ENCODE peak calls at places on chromosomes 12 and 14, in nine cellular contexts. J, A, G, L, D, C, Q, S and N are unnamed samples.
A peak's percentile ranks its signal among the peaks of the same experiment; 100 is the strongest.

GRCh38 chr14:61452452-61452851 is 131.1 kb downstream of the PRKCH start:
- DNase-seq in J (no peak), A (no peak), G (peak; percentile 92), L (no peak), D (no peak), C (no peak), Q (no peak), S (no peak), N (no peak)

GRCh38 chr12:81992461-81992860 is 233.3 kb upstream of the PPFIA2 start:
- DNase-seq in J (no peak), A (no peak), G (no peak), L (no peak), D (peak; percentile 34), C (no peak), Q (no peak), S (peak; percentile 23), N (no peak)

GRCh38 chr14:64569108-64570045 is 19.6 kb downstream of the PPP1R36 start:
- DNase-seq in J (no peak), A (peak; percentile 27), G (no peak), L (no peak), D (peak; percentile 53), C (no peak), Q (peak; percentile 85), S (peak; percentile 75), N (peak; percentile 86)

GRCh38 chr14:101534198-101534597 is 27.1 kb upstream of the DIO3 start:
- DNase-seq in J (no peak), A (no peak), G (no peak), L (no peak), D (no peak), C (no peak), Q (no peak), S (no peak), N (no peak)

GRCh38 chr12:121750507-121750955 is 38.0 kb downstream of the TMEM120B start:
- DNase-seq in J (no peak), A (no peak), G (no peak), L (no peak), D (no peak), C (no peak), Q (no peak), S (no peak), N (no peak)

GRCh38 chr12:62967701-62968100 is 32.8 kb upstream of the PPM1H start:
- DNase-seq in J (no peak), A (no peak), G (no peak), L (no peak), D (no peak), C (no peak), Q (no peak), S (no peak), N (no peak)

GRCh38 chr14:53993920-53994607 is 37.4 kb upstream of the BMP4 start:
- DNase-seq in J (no peak), A (no peak), G (no peak), L (no peak), D (no peak), C (no peak), Q (no peak), S (no peak), N (no peak)

GRCh38 chr14:75911883-75912282 is 69.9 kb downstream of the TGFB3 start:
- DNase-seq in J (no peak), A (no peak), G (no peak), L (no peak), D (no peak), C (no peak), Q (no peak), S (peak; percentile 69), N (no peak)

GRCh38 chr12:129550353-129550752 is 353.5 kb downstream of the TMEM132D start:
- DNase-seq in J (no peak), A (no peak), G (no peak), L (no peak), D (peak; percentile 81), C (no peak), Q (no peak), S (no peak), N (no peak)

GRCh38 chr12:129551441-129551840 is 352.4 kb downstream of the TMEM132D start:
- DNase-seq in J (no peak), A (no peak), G (no peak), L (no peak), D (no peak), C (no peak), Q (no peak), S (no peak), N (no peak)

GRCh38 chr12:129558036-129558435 is 345.8 kb downstream of the TMEM132D start:
- DNase-seq in J (no peak), A (no peak), G (no peak), L (no peak), D (no peak), C (no peak), Q (no peak), S (peak; percentile 68), N (no peak)

GRCh38 chr12:129549656-129550055 is 354.2 kb downstream of the TMEM132D start:
- DNase-seq in J (no peak), A (no peak), G (no peak), L (no peak), D (peak; percentile 34), C (no peak), Q (no peak), S (no peak), N (no peak)

DNA sequence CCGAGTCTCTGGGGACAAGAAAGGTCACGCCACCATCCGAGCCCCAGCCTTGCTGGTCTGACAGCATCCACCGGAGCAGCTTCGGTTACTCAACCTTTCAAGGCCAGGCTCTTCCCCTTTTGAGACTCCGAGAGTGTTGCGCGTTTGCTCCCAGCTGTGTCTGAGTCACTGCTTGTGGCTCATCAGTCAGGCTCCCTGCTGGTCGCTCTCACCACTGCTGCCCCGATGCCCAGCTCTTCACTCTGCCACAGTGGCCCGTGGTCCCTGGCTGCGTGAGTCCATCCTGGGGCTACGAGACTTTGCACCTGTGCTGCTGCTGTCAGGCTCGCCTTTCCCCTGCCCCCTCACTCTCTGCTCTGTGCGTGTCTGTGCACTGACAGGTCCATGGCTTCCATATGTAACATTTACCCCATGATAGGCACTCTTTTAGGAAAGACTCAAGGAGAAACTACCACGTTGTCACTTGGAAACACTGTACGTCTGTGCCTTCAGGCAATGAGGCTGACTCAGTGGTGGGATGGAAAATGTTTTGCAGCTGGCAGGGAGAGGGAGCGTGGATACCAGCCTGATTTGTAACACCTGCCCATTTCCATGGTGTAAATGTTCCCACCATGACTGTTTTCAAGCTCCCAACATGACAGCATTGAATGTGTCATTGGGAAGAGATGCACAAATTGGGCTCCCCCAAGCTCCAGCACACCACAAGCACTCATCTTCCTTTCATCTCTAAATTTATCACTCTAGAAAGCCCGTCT is 350.7 kb downstream of the TMEM132D start:
- DNase-seq in J (no peak), A (no peak), G (no peak), L (no peak), D (no peak), C (no peak), Q (no peak), S (peak; percentile 45), N (no peak)
- TF ChIP-seq CTCF in J (no peak), A (no peak), G (no peak), L (no peak), D (no peak), C (no peak), Q (no peak), S (no peak), N (no peak)

GRCh38 chr12:57765003-57765697 is 1.7 kb downstream of the CYP27B1 start:
- DNase-seq in J (no peak), A (no peak), G (no peak), L (no peak), D (peak; percentile 45), C (peak; percentile 55), Q (no peak), S (peak; percentile 28), N (peak; percentile 61)

GRCh38 chr12:57764662-57765002 is 2.2 kb downstream of the CYP27B1 start:
- DNase-seq in J (no peak), A (no peak), G (no peak), L (no peak), D (no peak), C (no peak), Q (no peak), S (no peak), N (no peak)

GRCh38 chr12:57762463-57762862 is 4.4 kb downstream of the CYP27B1 start:
- DNase-seq in J (no peak), A (no peak), G (no peak), L (no peak), D (no peak), C (no peak), Q (no peak), S (no peak), N (no peak)

GRCh38 chr12:57765698-57766463 is 997 bp downstream of the CYP27B1 start:
- DNase-seq in J (no peak), A (no peak), G (no peak), L (no peak), D (no peak), C (no peak), Q (no peak), S (no peak), N (no peak)

DNA sequence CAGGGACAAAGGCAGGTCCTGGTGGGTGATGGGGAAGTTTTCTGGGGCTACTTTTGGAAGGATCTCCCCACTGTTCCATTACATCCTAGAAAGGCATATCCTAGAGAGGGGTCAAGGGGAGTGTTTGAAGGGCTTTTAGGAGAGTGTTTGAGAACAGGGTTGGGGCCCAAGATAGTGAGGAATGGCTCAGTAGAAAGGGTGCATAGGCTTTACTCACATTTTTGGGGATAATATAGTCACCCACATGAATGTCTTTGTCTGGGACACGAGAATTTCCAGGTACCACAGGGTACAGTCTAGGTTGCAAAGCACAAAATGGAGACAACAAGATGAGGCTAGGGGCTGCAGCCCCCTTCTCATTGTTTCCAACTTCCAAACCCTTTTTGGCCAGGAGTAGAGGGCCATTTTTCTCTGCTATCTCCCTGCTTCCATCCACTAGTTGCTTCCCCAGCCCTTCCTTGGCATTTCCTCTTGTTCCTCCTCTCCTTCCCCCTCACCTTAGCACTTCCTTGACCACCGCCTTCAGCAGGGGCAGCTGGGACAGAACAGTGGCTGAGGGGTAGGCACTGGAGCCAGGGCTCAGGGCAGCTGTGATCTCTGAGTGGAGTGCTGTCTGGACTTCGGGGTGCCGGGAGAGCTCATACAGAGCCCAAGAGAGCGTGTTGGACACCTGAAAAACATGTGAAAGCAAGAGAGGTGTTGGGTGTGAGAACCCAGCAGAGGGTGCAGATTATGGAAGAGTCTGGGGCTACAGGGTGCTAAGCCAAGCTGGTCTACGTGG is 2.8 kb downstream of the CYP27B1 start:
- DNase-seq in J (no peak), A (no peak), G (no peak), L (no peak), D (no peak), C (no peak), Q (no peak), S (no peak), N (no peak)
- H3K4me3 ChIP-seq in J (no peak overlapping the region), A (no peak overlapping the region), G (no peak overlapping the region), L (peak overlapping the region; percentile 48), D (no peak overlapping the region), C (no peak overlapping the region), Q (peak overlapping the region; percentile 48), S (no peak overlapping the region), N (no peak overlapping the region)

DNA sequence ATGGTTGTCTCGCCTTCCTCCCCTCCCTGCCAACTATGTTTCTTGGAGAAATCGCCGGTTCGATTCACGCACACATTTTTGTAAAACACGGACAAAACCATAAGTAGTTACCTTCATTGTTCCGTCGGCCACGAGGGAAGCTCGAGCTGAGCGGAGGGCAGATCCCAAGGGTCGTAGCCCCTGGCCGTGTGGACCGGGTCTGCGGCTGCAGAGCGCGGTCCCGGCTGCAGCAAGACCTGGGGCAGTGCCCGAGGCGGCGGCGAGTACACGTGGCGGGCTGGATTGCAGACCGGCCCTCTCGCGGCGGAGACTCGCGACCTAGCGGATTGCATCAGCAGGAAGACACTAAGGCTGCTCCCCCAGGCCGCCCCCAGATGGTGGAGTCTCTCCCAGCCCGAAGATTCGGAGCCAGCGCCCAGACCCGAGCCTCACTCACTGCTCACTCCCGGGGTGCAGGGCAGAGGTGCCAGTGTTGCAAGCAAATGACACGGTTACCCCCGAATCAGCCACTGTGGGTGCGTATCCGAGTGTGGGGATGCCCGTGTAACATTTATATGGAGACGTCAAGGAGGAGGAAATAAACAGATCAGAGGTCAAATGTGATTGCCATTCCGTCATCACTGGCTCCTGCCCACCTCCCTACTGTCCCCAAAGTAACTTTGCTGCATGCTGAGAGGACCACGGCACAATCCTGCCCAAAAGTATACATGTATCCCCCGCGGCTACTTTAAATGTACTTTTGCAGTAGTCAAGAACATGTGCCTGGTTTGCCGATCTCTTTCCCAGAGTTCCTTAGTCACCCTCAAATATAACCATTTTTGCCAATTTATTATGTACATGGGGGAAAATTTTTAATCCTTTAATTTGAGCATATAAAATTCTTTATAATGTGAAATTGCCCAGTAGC is at the start of gene BCAT1:
- DNase-seq in J (peak; percentile 75), A (no peak), G (peak; percentile 80), L (peak; percentile 89), D (peak; percentile 64), C (peak; percentile 84), Q (peak; percentile 84), S (peak; percentile 89), N (peak; percentile 82)
- TF ChIP-seq CTCF in J (peak; percentile 58), A (peak; percentile 8), G (peak; percentile 28), L (no peak), D (no peak), C (peak; percentile 37), Q (no peak), S (peak; percentile 19), N (no peak)

GRCh38 chr12:13503094-13503835 is 306.7 kb downstream of the EMP1 start:
- DNase-seq in J (no peak), A (no peak), G (no peak), L (no peak), D (no peak), C (no peak), Q (no peak), S (peak; percentile 12), N (no peak)
- H3K4me3 ChIP-seq in J (no peak overlapping the region), A (no peak overlapping the region), G (no peak overlapping the region), L (no peak overlapping the region), D (no peak overlapping the region), C (no peak overlapping the region), Q (no peak overlapping the region), S (no peak overlapping the region), N (no peak overlapping the region)